ENCODE peak calls at places on chromosome 6, in four cellular contexts. One of them, this sample, is unnamed. For H3K4me1 and H3K27me3, the result is how much of the 10 kb centered on the place peaks cover.

GRCh38 chr6:136111831-136112230 is 138.3 kb downstream of the MTFR2 start:
- DNase-seq in CD8-positive, alpha-beta memory T cell: no peak
- DNase-seq in effector memory CD4-positive, alpha-beta T cell: no peak
- DNase-seq in GM23338: no peak
- DNase-seq in this sample: no peak

GRCh38 chr6:170107606-170108222 is 183.2 kb downstream of the DLL1 start:
- DNase-seq in GM23338: no peak
- DNase-seq in CD8-positive, alpha-beta memory T cell: no peak
- DNase-seq in effector memory CD4-positive, alpha-beta T cell: no peak
- DNase-seq in this sample: no peak

GRCh38 chr6:93105017-93105416 is 314.3 kb downstream of the EPHA7 start:
- DNase-seq in GM23338: no peak
- DNase-seq in effector memory CD4-positive, alpha-beta T cell: no peak
- DNase-seq in CD8-positive, alpha-beta memory T cell: no peak
- DNase-seq in this sample: no peak

GRCh38 chr6:144266091-144266649 is 19.0 kb upstream of the UTRN start:
- DNase-seq in GM23338: peak
- DNase-seq in CD8-positive, alpha-beta memory T cell: no peak
- DNase-seq in effector memory CD4-positive, alpha-beta T cell: no peak
- DNase-seq in this sample: peak

GRCh38 chr6:75210885-75211739 is 5.3 kb upstream of the COL12A1 start:
- DNase-seq in effector memory CD4-positive, alpha-beta T cell: peak
- DNase-seq in CD8-positive, alpha-beta memory T cell: peak
- DNase-seq in GM23338: peak
- DNase-seq in this sample: peak

GRCh38 chr6:152272486-152272885 is 364.7 kb downstream of the SYNE1 start:
- DNase-seq in GM23338: no peak
- DNase-seq in effector memory CD4-positive, alpha-beta T cell: no peak
- DNase-seq in CD8-positive, alpha-beta memory T cell: no peak
- DNase-seq in this sample: no peak

GRCh38 chr6:154302111-154302752 is 54.4 kb downstream of the IPCEF1 start:
- DNase-seq in CD8-positive, alpha-beta memory T cell: no peak
- DNase-seq in effector memory CD4-positive, alpha-beta T cell: no peak
- DNase-seq in GM23338: no peak
- DNase-seq in this sample: peak

GRCh38 chr6:168384045-168385038 is 56.6 kb upstream of the SMOC2 start:
- DNase-seq in GM23338: no peak
- DNase-seq in effector memory CD4-positive, alpha-beta T cell: no peak
- DNase-seq in CD8-positive, alpha-beta memory T cell: no peak
- DNase-seq in this sample: no peak

GRCh38 chr6:55319961-55320690 is 7.1 kb upstream of the GFRAL start:
- DNase-seq in CD8-positive, alpha-beta memory T cell: no peak
- DNase-seq in GM23338: no peak
- DNase-seq in effector memory CD4-positive, alpha-beta T cell: no peak
- DNase-seq in this sample: no peak

GRCh38 chr6:36949636-36950035 is 4.9 kb upstream of the PI16 start:
- DNase-seq in CD8-positive, alpha-beta memory T cell: no peak
- DNase-seq in effector memory CD4-positive, alpha-beta T cell: no peak
- DNase-seq in GM23338: no peak
- DNase-seq in this sample: no peak

GRCh38 chr6:149012040-149012545 is 265.3 kb downstream of the UST start:
- DNase-seq in effector memory CD4-positive, alpha-beta T cell: no peak
- DNase-seq in GM23338: no peak
- DNase-seq in CD8-positive, alpha-beta memory T cell: no peak
- DNase-seq in this sample: peak

GRCh38 chr6:47134476-47135189 is 92.5 kb upstream of the ADGRF1 start:
- DNase-seq in effector memory CD4-positive, alpha-beta T cell: no peak
- DNase-seq in GM23338: no peak
- DNase-seq in CD8-positive, alpha-beta memory T cell: no peak
- DNase-seq in this sample: peak

GRCh38 chr6:144931172-144932035 is 646.3 kb downstream of the UTRN start:
- DNase-seq in GM23338: peak
- DNase-seq in effector memory CD4-positive, alpha-beta T cell: peak
- DNase-seq in CD8-positive, alpha-beta memory T cell: no peak
- DNase-seq in this sample: peak

GRCh38 chr6:43763133-43763797 is 6.7 kb upstream of the VEGFA start:
- DNase-seq in GM23338: no peak
- DNase-seq in CD8-positive, alpha-beta memory T cell: no peak
- DNase-seq in effector memory CD4-positive, alpha-beta T cell: no peak
- DNase-seq in this sample: no peak

GRCh38 chr6:35391240-35391968 is 49.0 kb downstream of the PPARD start:
- DNase-seq in CD8-positive, alpha-beta memory T cell: no peak
- DNase-seq in GM23338: no peak
- DNase-seq in effector memory CD4-positive, alpha-beta T cell: no peak
- DNase-seq in this sample: peak

GRCh38 chr6:97078791-97079190 is 154.3 kb downstream of the KLHL32 start:
- DNase-seq in GM23338: no peak
- DNase-seq in effector memory CD4-positive, alpha-beta T cell: no peak
- DNase-seq in CD8-positive, alpha-beta memory T cell: no peak
- DNase-seq in this sample: no peak

GRCh38 chr6:13873288-13874190 is 51.2 kb upstream of the RNF182 start:
- DNase-seq in GM23338: peak
- DNase-seq in effector memory CD4-positive, alpha-beta T cell: peak
- DNase-seq in CD8-positive, alpha-beta memory T cell: peak
- DNase-seq in this sample: peak

GRCh38 chr6:168122011-168122410 is 43.0 kb upstream of the FRMD1 start:
- DNase-seq in CD8-positive, alpha-beta memory T cell: no peak
- DNase-seq in GM23338: no peak
- DNase-seq in effector memory CD4-positive, alpha-beta T cell: no peak
- DNase-seq in this sample: no peak

GRCh38 chr6:341914-342831 is 49.4 kb upstream of the IRF4 start:
- DNase-seq in GM23338: no peak
- DNase-seq in CD8-positive, alpha-beta memory T cell: no peak
- DNase-seq in effector memory CD4-positive, alpha-beta T cell: no peak
- DNase-seq in this sample: no peak

GRCh38 chr6:1385129-1386042 is 4.0 kb upstream of the FOXF2 start:
- DNase-seq in GM23338: peak
- DNase-seq in effector memory CD4-positive, alpha-beta T cell: no peak
- DNase-seq in CD8-positive, alpha-beta memory T cell: no peak
- DNase-seq in this sample: no peak

GRCh38 chr6:1382883-1383728 is 6.3 kb upstream of the FOXF2 start:
- DNase-seq in GM23338: peak
- DNase-seq in CD8-positive, alpha-beta memory T cell: no peak
- DNase-seq in effector memory CD4-positive, alpha-beta T cell: no peak
- DNase-seq in this sample: no peak

GRCh38 chr6:1384549-1385128 is 4.7 kb upstream of the FOXF2 start:
- DNase-seq in GM23338: peak
- DNase-seq in CD8-positive, alpha-beta memory T cell: no peak
- DNase-seq in effector memory CD4-positive, alpha-beta T cell: no peak
- DNase-seq in this sample: no peak

GRCh38 chr6:1382331-1382882 is 7.0 kb upstream of the FOXF2 start:
- DNase-seq in effector memory CD4-positive, alpha-beta T cell: no peak
- DNase-seq in CD8-positive, alpha-beta memory T cell: no peak
- DNase-seq in GM23338: peak
- DNase-seq in this sample: no peak

GRCh38 chr6:1383729-1384548 is 5.4 kb upstream of the FOXF2 start:
- DNase-seq in GM23338: peak
- DNase-seq in effector memory CD4-positive, alpha-beta T cell: no peak
- DNase-seq in CD8-positive, alpha-beta memory T cell: no peak
- DNase-seq in this sample: no peak
- H3K27ac ChIP-seq in GM23338: no peak
- H3K27ac ChIP-seq in effector memory CD4-positive, alpha-beta T cell: no peak
- H3K27ac ChIP-seq in CD8-positive, alpha-beta memory T cell: no peak
- H3K27ac ChIP-seq in this sample: no peak

GRCh38 chr6:32604434-32604877 is 14.8 kb upstream of the HLA-DRB1 start:
- DNase-seq in effector memory CD4-positive, alpha-beta T cell: no peak
- DNase-seq in CD8-positive, alpha-beta memory T cell: no peak
- DNase-seq in GM23338: no peak
- DNase-seq in this sample: no peak
- H3K4me1 ChIP-seq in effector memory CD4-positive, alpha-beta T cell: under half
- H3K4me1 ChIP-seq in CD8-positive, alpha-beta memory T cell: under half
- H3K4me1 ChIP-seq in GM23338: under half
- H3K4me1 ChIP-seq in this sample: under half

GRCh38 chr6:7866531-7866930 is 44.1 kb downstream of the TXNDC5 start:
- DNase-seq in CD8-positive, alpha-beta memory T cell: no peak
- DNase-seq in GM23338: no peak
- DNase-seq in effector memory CD4-positive, alpha-beta T cell: no peak
- DNase-seq in this sample: no peak

GRCh38 chr6:7868926-7869325 is 41.7 kb downstream of the TXNDC5 start:
- DNase-seq in CD8-positive, alpha-beta memory T cell: no peak
- DNase-seq in GM23338: no peak
- DNase-seq in effector memory CD4-positive, alpha-beta T cell: no peak
- DNase-seq in this sample: peak

DNA sequence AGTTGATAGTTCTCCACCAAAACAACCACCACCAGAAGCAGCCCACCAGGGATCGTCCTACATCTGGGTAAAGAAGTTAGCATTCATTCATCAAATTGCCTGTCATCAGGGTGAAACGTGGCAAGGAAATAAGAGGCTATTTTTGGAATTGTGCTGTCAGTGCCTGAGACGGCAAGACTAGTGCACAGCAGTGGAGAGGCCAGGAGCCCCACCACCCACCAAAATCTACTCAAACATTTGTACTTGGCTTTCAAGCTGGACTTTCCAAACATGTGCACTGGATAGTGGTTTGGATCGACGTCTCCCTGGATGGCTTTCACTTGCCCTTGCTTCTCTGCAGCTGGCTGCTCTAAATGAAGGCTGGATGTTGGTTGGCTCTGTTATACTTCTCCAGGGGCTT is 44.8 kb downstream of the TXNDC5 start:
- DNase-seq in GM23338: no peak
- DNase-seq in CD8-positive, alpha-beta memory T cell: no peak
- DNase-seq in effector memory CD4-positive, alpha-beta T cell: no peak
- DNase-seq in this sample: no peak
- H3K27me3 ChIP-seq in GM23338: under half
- H3K27me3 ChIP-seq in CD8-positive, alpha-beta memory T cell: under half
- H3K27me3 ChIP-seq in effector memory CD4-positive, alpha-beta T cell: under half
- H3K27me3 ChIP-seq in this sample: under half

GRCh38 chr6:112253505-112253841 is 894 bp downstream of the LAMA4 start:
- DNase-seq in GM23338: no peak
- DNase-seq in CD8-positive, alpha-beta memory T cell: no peak
- DNase-seq in effector memory CD4-positive, alpha-beta T cell: no peak
- DNase-seq in this sample: no peak
- H3K27ac ChIP-seq in GM23338: no peak
- H3K27ac ChIP-seq in CD8-positive, alpha-beta memory T cell: no peak
- H3K27ac ChIP-seq in effector memory CD4-positive, alpha-beta T cell: no peak
- H3K27ac ChIP-seq in this sample: peak

GRCh38 chr6:137736048-137736846 is 130.8 kb upstream of the TNFAIP3 start:
- DNase-seq in GM23338: no peak
- DNase-seq in effector memory CD4-positive, alpha-beta T cell: no peak
- DNase-seq in CD8-positive, alpha-beta memory T cell: no peak
- DNase-seq in this sample: peak

GRCh38 chr6:137738931-137739504 is 128.0 kb upstream of the TNFAIP3 start:
- DNase-seq in effector memory CD4-positive, alpha-beta T cell: no peak
- DNase-seq in CD8-positive, alpha-beta memory T cell: no peak
- DNase-seq in GM23338: no peak
- DNase-seq in this sample: no peak

GRCh38 chr6:137739544-137739943 is 127.5 kb upstream of the TNFAIP3 start:
- DNase-seq in GM23338: no peak
- DNase-seq in CD8-positive, alpha-beta memory T cell: no peak
- DNase-seq in effector memory CD4-positive, alpha-beta T cell: no peak
- DNase-seq in this sample: no peak

GRCh38 chr6:137736919-137737318 is 130.1 kb upstream of the TNFAIP3 start:
- DNase-seq in effector memory CD4-positive, alpha-beta T cell: no peak
- DNase-seq in GM23338: no peak
- DNase-seq in CD8-positive, alpha-beta memory T cell: no peak
- DNase-seq in this sample: no peak

GRCh38 chr6:137738197-137738596 is 128.9 kb upstream of the TNFAIP3 start:
- DNase-seq in effector memory CD4-positive, alpha-beta T cell: no peak
- DNase-seq in GM23338: no peak
- DNase-seq in CD8-positive, alpha-beta memory T cell: no peak
- DNase-seq in this sample: no peak
- H3K4me1 ChIP-seq in effector memory CD4-positive, alpha-beta T cell: under half
- H3K4me1 ChIP-seq in GM23338: under half
- H3K4me1 ChIP-seq in CD8-positive, alpha-beta memory T cell: under half
- H3K4me1 ChIP-seq in this sample: under half

GRCh38 chr6:125745281-125746018 is 4.0 kb upstream of the HEY2 start:
- DNase-seq in GM23338: peak
- DNase-seq in effector memory CD4-positive, alpha-beta T cell: no peak
- DNase-seq in CD8-positive, alpha-beta memory T cell: no peak
- DNase-seq in this sample: no peak
- H3K27me3 ChIP-seq in GM23338: under half
- H3K27me3 ChIP-seq in effector memory CD4-positive, alpha-beta T cell: under half
- H3K27me3 ChIP-seq in CD8-positive, alpha-beta memory T cell: under half
- H3K27me3 ChIP-seq in this sample: under half

GRCh38 chr6:18327621-18328548 is 59.3 kb upstream of the RNF144B start:
- DNase-seq in GM23338: peak
- DNase-seq in effector memory CD4-positive, alpha-beta T cell: no peak
- DNase-seq in CD8-positive, alpha-beta memory T cell: no peak
- DNase-seq in this sample: no peak

GRCh38 chr6:18323935-18324707 is 59.8 kb upstream of the DEK start:
- DNase-seq in effector memory CD4-positive, alpha-beta T cell: peak
- DNase-seq in CD8-positive, alpha-beta memory T cell: no peak
- DNase-seq in GM23338: peak
- DNase-seq in this sample: no peak

GRCh38 chr6:18324708-18325047 is 60.3 kb upstream of the DEK start:
- DNase-seq in CD8-positive, alpha-beta memory T cell: no peak
- DNase-seq in effector memory CD4-positive, alpha-beta T cell: no peak
- DNase-seq in GM23338: no peak
- DNase-seq in this sample: no peak

GRCh38 chr6:18326980-18327379 is 60.2 kb upstream of the RNF144B start:
- DNase-seq in GM23338: no peak
- DNase-seq in CD8-positive, alpha-beta memory T cell: no peak
- DNase-seq in effector memory CD4-positive, alpha-beta T cell: no peak
- DNase-seq in this sample: no peak

DNA sequence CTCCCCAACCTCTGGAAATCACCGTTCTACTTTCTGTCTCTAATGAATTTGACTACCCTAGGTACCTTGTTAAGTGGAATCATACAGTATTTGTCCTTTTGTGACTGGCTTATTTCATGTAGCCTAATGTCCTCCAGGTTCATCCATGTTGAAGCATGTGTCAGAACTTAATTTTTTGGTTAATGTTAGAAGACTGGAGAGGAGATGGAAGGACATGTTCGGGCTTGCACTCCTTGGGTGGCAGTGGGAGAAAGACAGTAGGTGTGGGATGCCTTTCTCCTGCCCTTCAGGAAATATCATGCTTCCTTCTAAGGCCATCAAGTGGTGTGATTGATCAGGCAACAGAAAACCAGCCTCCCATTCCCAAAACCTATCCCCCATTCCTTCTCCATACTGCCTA is 61.1 kb upstream of the RNF144B start:
- DNase-seq in CD8-positive, alpha-beta memory T cell: no peak
- DNase-seq in effector memory CD4-positive, alpha-beta T cell: no peak
- DNase-seq in GM23338: no peak
- DNase-seq in this sample: no peak
- H3K27ac ChIP-seq in CD8-positive, alpha-beta memory T cell: no peak
- H3K27ac ChIP-seq in effector memory CD4-positive, alpha-beta T cell: no peak
- H3K27ac ChIP-seq in GM23338: no peak
- H3K27ac ChIP-seq in this sample: no peak

This sample was measured in SJCRH30.